ENCODE peak calls at places on chromosome 1, in four cellular contexts. L, C, U and M are unnamed samples.
A peak's percentile ranks its signal among the peaks of the same experiment; 100 is the strongest.

GRCh38 chr1:24621121-24621520 is 22.0 kb upstream of the SRRM1 start:
- DNase-seq in L (no peak), C (no peak), U (no peak), M (no peak)

GRCh38 chr1:3061566-3061965 is 7.4 kb upstream of the PRDM16 start:
- DNase-seq in L (no peak), C (no peak), U (peak; percentile 21), M (no peak)

GRCh38 chr1:108561731-108562326 is 1.9 kb downstream of the EEIG2 start:
- DNase-seq in C (peak; percentile 12), L (no peak), U (peak; percentile 74), M (peak; percentile 82)

GRCh38 chr1:230215049-230215448 is 148.0 kb downstream of the GALNT2 start:
- DNase-seq in U (peak; percentile 66), L (peak; percentile 83), C (no peak), M (peak; percentile 61)

GRCh38 chr1:52119722-52120121 is 22.2 kb upstream of the ZFYVE9 start:
- DNase-seq in L (no peak), U (no peak), C (no peak), M (no peak)

GRCh38 chr1:10050611-10051010 is 17.9 kb downstream of the UBE4B start:
- DNase-seq in U (no peak), C (no peak), L (no peak), M (no peak)

GRCh38 chr1:246761386-246761785 is 37.2 kb downstream of the SCCPDH start:
- DNase-seq in C (no peak), L (no peak), U (no peak), M (no peak)

GRCh38 chr1:42953182-42954180 is 5.2 kb downstream of the SLC2A1 start:
- DNase-seq in U (no peak), L (no peak), C (no peak), M (no peak)

GRCh38 chr1:89637496-89637895 is 4.6 kb downstream of the LRRC8C start:
- DNase-seq in C (no peak), L (no peak), U (no peak), M (no peak)

GRCh38 chr1:185816460-185816859 is 82.3 kb downstream of the HMCN1 start:
- DNase-seq in C (no peak), U (no peak), L (peak; percentile 96), M (no peak)